ENCODE peak calls at places on chromosomes 6 and 20, in six cellular contexts. G, L, Y, W, B and J are unnamed samples. For H3K4me1, the result is how much of the 10 kb centered on the place peaks cover.

GRCh38 chr6:27154696-27155095 is 92.8 kb upstream of the PRSS16 start:
- DNase-seq in G (no peak), L (no peak), Y (no peak), W (no peak), B (no peak), J (peak)

GRCh38 chr6:3022765-3023662 is 23.3 kb downstream of the NQO2 start:
- DNase-seq in G (no peak), L (no peak), Y (peak), W (no peak), B (peak), J (peak)

GRCh38 chr6:54860739-54861138 is 14.2 kb downstream of the FAM83B start:
- DNase-seq in G (no peak), L (peak), Y (no peak), W (no peak), B (no peak), J (no peak)

GRCh38 chr6:28885149-28885738 is 38.5 kb downstream of the TRIM27 start:
- DNase-seq in G (no peak), L (no peak), Y (no peak), W (no peak), B (peak), J (no peak)

GRCh38 chr6:99151634-99152344 is 197.7 kb downstream of the FAXC start:
- DNase-seq in G (peak), L (peak), Y (peak), W (peak), B (no peak), J (peak)

GRCh38 chr6:158058156-158058723 is 76.6 kb downstream of the SYNJ2 start:
- DNase-seq in G (no peak), L (peak), Y (no peak), W (no peak), B (no peak), J (no peak)

GRCh38 chr6:4338884-4339283 is 203.5 kb upstream of the ECI2 start:
- DNase-seq in G (no peak), L (no peak), Y (no peak), W (no peak), B (no peak), J (no peak)

GRCh38 chr6:13205106-13205505 is 123.2 kb downstream of the TBC1D7 start:
- DNase-seq in G (no peak), L (no peak), Y (no peak), W (no peak), B (no peak), J (no peak)

GRCh38 chr6:138087549-138087948 is 19.7 kb downstream of the PERP start:
- DNase-seq in G (no peak), L (no peak), Y (no peak), W (peak), B (no peak), J (peak)

GRCh38 chr6:6333498-6333897 is 13.0 kb upstream of the F13A1 start:
- DNase-seq in G (no peak), L (no peak), Y (peak), W (no peak), B (no peak), J (no peak)

GRCh38 chr6:127247114-127248096 is 19.3 kb upstream of the RNF146 start:
- DNase-seq in G (no peak), L (peak), Y (no peak), W (no peak), B (no peak), J (no peak)

GRCh38 chr6:124798942-124799496 is 163.2 kb upstream of the RNF217 start:
- DNase-seq in G (no peak), L (no peak), Y (no peak), W (no peak), B (no peak), J (no peak)

GRCh38 chr6:157840776-157841175 is 17.7 kb downstream of the SNX9 start:
- DNase-seq in G (no peak), L (peak), Y (peak), W (no peak), B (no peak), J (no peak)

GRCh38 chr6:151679081-151679480 is 128.4 kb upstream of the ESR1 start:
- DNase-seq in G (peak), L (peak), Y (no peak), W (no peak), B (no peak), J (no peak)

GRCh38 chr6:10412165-10412947 is 2.5 kb downstream of the TFAP2A start:
- DNase-seq in G (peak), L (peak), Y (peak), W (peak), B (peak), J (peak)

GRCh38 chr20:35606127-35606526 is 9.5 kb upstream of the SPAG4 start:
- DNase-seq in G (no peak), L (no peak), Y (no peak), W (no peak), B (no peak), J (no peak)

GRCh38 chr6:83442752-83443151 is 11.9 kb upstream of the ME1 start:
- DNase-seq in G (no peak), L (peak), Y (peak), W (no peak), B (no peak), J (no peak)

GRCh38 chr6:10082385-10082784 is 332.5 kb downstream of the TFAP2A start:
- DNase-seq in G (no peak), L (no peak), Y (no peak), W (no peak), B (no peak), J (no peak)

GRCh38 chr6:147016440-147016839 is 187.8 kb upstream of the STXBP5 start:
- DNase-seq in G (no peak), L (no peak), Y (no peak), W (no peak), B (no peak), J (no peak)

GRCh38 chr6:92044312-92044711 is 1375.0 kb downstream of the EPHA7 start:
- DNase-seq in G (no peak), L (no peak), Y (no peak), W (no peak), B (no peak), J (no peak)

GRCh38 chr6:125153541-125154183 is at the start of gene TPD52L1:
- DNase-seq in G (peak), L (peak), Y (peak), W (peak), B (peak), J (peak)

GRCh38 chr6:23927935-23928334 is 198.1 kb upstream of the NRSN1 start:
- DNase-seq in G (no peak), L (no peak), Y (no peak), W (no peak), B (no peak), J (no peak)

GRCh38 chr6:101399627-101399955 is 6.1 kb downstream of the GRIK2 start:
- DNase-seq in G (no peak), L (no peak), Y (no peak), W (peak), B (peak), J (no peak)

GRCh38 chr6:72748759-72749158 is 126.9 kb downstream of the KCNQ5 start:
- DNase-seq in G (no peak), L (peak), Y (peak), W (no peak), B (no peak), J (no peak)

GRCh38 chr6:144278659-144279314 is 6.3 kb upstream of the UTRN start:
- DNase-seq in G (no peak), L (no peak), Y (no peak), W (no peak), B (no peak), J (peak)

GRCh38 chr6:90701146-90701781 is 114.4 kb upstream of the MAP3K7 start:
- DNase-seq in G (no peak), L (no peak), Y (peak), W (peak), B (no peak), J (no peak)

GRCh38 chr6:129498556-129498940 is 211.4 kb downstream of the ARHGAP18 start:
- DNase-seq in G (no peak), L (peak), Y (no peak), W (no peak), B (no peak), J (no peak)

GRCh38 chr6:147559016-147559415 is 50.5 kb downstream of the SAMD5 start:
- DNase-seq in G (peak), L (peak), Y (peak), W (no peak), B (no peak), J (peak)

GRCh38 chr6:4435981-4436445 is 300.6 kb upstream of the ECI2 start:
- DNase-seq in G (no peak), L (no peak), Y (no peak), W (no peak), B (no peak), J (no peak)

GRCh38 chr6:33798343-33798848 is 5.4 kb downstream of the MLN start:
- DNase-seq in G (no peak), L (no peak), Y (no peak), W (no peak), B (no peak), J (no peak)

GRCh38 chr6:16754864-16755263 is 6.4 kb downstream of the ATXN1 start:
- DNase-seq in G (no peak), L (no peak), Y (no peak), W (no peak), B (no peak), J (peak)
- H3K4me1 ChIP-seq in G (under half), L (under half), Y (half or more), W (under half), B (under half), J (under half)

DNA sequence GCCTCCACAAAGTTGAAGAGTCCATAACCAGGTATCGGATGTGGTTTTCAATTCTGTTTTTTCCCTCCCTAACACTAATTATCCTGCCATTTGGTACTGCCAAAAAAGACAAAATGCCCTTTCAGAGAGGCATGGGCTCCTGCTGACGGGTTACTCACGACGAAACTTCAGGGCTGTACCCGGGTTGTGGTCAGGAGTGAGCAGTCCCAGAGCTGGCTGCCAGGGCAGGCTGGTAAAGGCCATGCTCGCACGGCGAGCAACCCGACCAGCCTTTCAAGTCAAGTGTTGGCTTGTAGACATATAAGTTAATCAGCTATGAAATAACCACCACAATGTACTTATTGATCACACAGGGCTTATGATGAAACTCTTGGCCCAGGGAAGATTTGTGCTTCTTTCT is 152.5 kb downstream of the FOXC1 start:
- DNase-seq in G (no peak), L (no peak), Y (no peak), W (no peak), B (no peak), J (peak)
- H3K27ac ChIP-seq in G (no peak), L (no peak), Y (no peak), W (no peak), B (no peak), J (no peak)

DNA sequence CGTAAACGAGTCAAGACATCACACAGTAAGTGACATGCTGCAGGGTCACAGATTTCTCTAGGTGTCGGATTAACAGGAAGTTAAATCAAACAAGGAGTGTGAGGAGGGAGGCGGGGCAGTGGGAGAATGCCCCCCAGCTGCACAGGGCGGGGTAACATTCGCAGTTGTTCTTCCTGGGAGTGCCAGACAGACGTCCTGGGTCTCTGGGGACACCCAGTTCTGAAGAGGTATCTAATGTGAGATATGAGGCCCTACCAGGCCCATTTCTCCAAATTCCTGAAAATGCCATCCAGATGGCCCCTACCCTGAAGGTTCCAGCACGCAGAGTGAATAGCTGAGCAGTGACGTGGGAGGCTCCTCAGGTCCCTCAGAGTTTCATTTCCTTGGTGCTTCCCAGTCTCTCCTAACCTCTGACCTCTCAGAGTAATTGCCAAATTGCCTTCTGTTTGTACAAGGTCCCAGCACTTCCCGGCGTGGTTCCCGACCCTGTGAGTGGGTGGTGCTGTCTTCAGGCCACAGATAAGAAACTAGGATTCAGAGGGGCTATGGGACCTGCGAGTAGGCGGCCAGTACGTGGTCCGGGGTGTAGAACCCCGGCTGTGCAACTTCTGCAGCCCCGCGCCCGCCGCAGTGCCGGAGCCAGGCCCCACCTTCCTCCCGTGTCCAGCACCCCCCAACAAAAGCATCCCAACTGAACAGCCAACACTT is 1.8 kb downstream of the RRBP1 start:
- DNase-seq in G (peak), L (peak), Y (peak), W (peak), B (peak), J (peak)
- H3K4me3 ChIP-seq in G (peak), L (peak), Y (peak), W (peak), B (peak), J (peak)

GRCh38 chr20:60057123-60057865 is 99.1 kb downstream of the CDH26 start:
- DNase-seq in G (peak), L (peak), Y (peak), W (peak), B (no peak), J (peak)

GRCh38 chr20:60057866-60058807 is 99.9 kb downstream of the CDH26 start:
- DNase-seq in G (peak), L (peak), Y (peak), W (peak), B (peak), J (no peak)

GRCh38 chr20:60060006-60060557 is 101.9 kb downstream of the CDH26 start:
- DNase-seq in G (no peak), L (no peak), Y (no peak), W (peak), B (peak), J (no peak)

GRCh38 chr20:60060593-60060992 is 102.4 kb downstream of the CDH26 start:
- DNase-seq in G (no peak), L (no peak), Y (no peak), W (peak), B (no peak), J (no peak)

DNA sequence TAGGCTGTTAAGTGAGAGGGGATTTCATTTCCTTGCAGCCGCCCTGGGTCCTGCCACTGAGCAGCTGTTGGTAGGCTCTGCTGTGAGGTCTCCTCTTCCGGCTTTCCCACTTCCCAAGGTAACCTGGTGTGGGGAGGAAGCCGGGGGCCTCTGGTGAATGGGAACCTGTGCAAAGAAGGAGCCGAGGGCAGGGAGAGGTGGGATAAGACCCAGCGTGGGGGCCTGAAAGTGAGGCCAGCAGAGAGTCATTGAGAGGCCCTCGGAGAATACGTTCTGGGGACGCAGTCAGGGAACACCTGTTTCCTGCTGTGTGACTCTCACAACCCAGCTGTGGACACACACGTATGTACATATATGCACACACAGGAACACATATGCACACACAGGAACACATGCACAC is 100.6 kb downstream of the CDH26 start:
- DNase-seq in G (no peak), L (no peak), Y (no peak), W (no peak), B (no peak), J (no peak)
- H3K4me1 ChIP-seq in G (under half), L (under half), Y (under half), W (under half), B (half or more), J (under half)

GRCh38 chr6:1911476-1911875 is 301.8 kb downstream of the FOXC1 start:
- DNase-seq in G (no peak), L (peak), Y (peak), W (no peak), B (no peak), J (no peak)
- H3K27ac ChIP-seq in G (no peak), L (no peak), Y (no peak), W (no peak), B (no peak), J (no peak)

DNA sequence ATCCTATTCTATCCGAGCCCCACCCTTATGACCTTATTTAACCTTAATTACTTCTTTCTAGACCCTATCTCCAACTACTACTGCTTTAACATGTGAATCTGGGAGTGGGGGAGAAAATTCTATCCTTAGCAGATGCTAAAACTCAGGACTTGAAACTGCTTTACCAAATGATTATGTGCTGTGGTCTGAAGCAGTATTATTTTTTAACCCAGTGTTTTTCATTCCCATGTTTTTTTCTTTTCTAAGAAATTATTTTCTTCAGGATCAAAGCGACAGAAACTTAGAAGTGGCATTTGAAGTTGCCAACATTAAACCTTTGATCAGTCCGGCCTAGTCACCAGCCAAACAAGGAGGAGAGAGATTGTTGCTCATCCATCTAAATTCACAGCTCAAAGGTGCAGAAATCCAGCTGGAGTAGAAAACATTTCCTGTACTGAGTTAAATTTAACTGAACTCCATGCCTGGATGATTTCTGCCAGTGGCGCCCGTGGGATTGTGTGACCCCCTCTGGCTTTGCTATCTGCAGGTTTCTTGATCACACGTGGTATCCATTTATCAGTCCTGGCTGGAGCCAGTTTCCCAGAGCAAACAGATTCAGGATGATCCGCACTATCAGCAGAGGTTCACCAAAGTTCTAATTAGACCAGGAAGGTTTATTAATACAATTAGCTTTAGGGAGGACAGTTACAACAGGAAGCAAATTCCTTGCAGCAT is 300.5 kb downstream of the PLCB1 start:
- DNase-seq in G (no peak), L (peak), Y (no peak), W (peak), B (no peak), J (peak)
- H3K4me3 ChIP-seq in G (no peak), L (no peak), Y (no peak), W (no peak), B (no peak), J (no peak)

GRCh38 chr20:44649976-44650375 is 1.5 kb downstream of the ADA start:
- DNase-seq in G (no peak), L (no peak), Y (no peak), W (peak), B (no peak), J (no peak)

GRCh38 chr20:44653536-44653935 is 2.0 kb upstream of the ADA start:
- DNase-seq in G (no peak), L (no peak), Y (no peak), W (no peak), B (no peak), J (no peak)

GRCh38 chr20:44651507-44652373 is at the start of gene ADA:
- DNase-seq in G (peak), L (peak), Y (peak), W (peak), B (peak), J (peak)

GRCh38 chr20:44648579-44648978 is 2.9 kb downstream of the ADA start:
- DNase-seq in G (no peak), L (no peak), Y (no peak), W (peak), B (no peak), J (no peak)

GRCh38 chr20:44650777-44651493 is 564 bp downstream of the ADA start:
- DNase-seq in G (no peak), L (peak), Y (no peak), W (no peak), B (no peak), J (peak)
- H3K4me1 ChIP-seq in G (under half), L (under half), Y (under half), W (under half), B (under half), J (under half)

DNA sequence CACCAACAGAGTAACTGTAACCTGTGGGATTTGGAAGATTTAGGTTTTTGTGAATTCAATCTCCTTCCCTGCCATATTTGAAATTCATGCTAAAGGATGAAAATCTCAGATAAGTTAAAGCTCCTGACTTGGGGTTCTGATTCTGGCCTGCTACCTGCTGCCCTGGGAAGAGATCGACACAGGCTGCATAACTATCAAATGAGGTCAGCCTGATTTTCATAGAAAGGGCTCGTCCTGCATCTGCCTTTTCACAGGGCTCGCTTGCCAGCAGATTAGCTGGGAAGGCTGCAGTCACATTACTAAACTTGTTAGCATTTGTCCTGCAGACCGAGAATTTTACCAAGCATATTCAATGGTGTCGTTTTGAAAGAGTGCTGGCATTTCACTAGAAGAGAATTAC is 14.6 kb downstream of the GCLC start:
- DNase-seq in G (peak), L (peak), Y (no peak), W (peak), B (no peak), J (no peak)
- H3K27ac ChIP-seq in G (peak), L (peak), Y (no peak), W (no peak), B (no peak), J (no peak)

DNA sequence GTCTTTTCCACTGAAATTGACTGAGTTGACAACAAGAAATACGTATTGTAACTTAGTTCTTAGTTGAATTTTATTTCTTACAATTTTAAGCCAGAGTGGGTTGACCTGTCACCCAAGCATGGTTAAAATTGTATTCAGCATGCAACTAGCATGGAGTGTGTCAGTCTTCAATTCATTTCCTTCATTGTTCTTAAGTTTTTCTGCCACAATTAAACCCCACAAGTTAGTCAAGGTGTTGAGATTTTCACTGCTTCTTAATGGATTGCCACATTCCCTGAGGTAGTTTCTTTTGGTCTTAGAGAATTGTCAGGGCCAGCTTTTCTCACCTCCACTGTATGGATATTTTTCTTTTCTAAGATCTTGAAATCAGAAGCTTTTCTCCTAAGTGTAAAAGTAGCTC is 2.1 kb downstream of the PTPN1 start:
- DNase-seq in G (no peak), L (no peak), Y (no peak), W (no peak), B (no peak), J (no peak)
- H3K4me3 ChIP-seq in G (no peak), L (peak), Y (peak), W (peak), B (peak), J (peak)